ENCODE peak calls at places on chromosome 18, in eight cellular contexts. One of them, this sample, is unnamed. For H3K9me3, the result is how much of the 10 kb centered on the place peaks cover.

GRCh38 chr18:60017371-60017770 is 117.6 kb downstream of the PMAIP1 start:
- DNase-seq in adrenal gland: no peak
- DNase-seq in cardiac muscle cell: no peak
- DNase-seq in body of pancreas: no peak
- DNase-seq in MM.1S: no peak
- DNase-seq in neuronal stem cell: no peak
- DNase-seq in sigmoid colon: no peak
- DNase-seq in CD8-positive, alpha-beta T cell: no peak
- DNase-seq in this sample: no peak

GRCh38 chr18:777021-777420 is 35.0 kb downstream of the YES1 start:
- DNase-seq in adrenal gland: no peak
- DNase-seq in cardiac muscle cell: peak
- DNase-seq in body of pancreas: no peak
- DNase-seq in MM.1S: no peak
- DNase-seq in neuronal stem cell: no peak
- DNase-seq in sigmoid colon: no peak
- DNase-seq in CD8-positive, alpha-beta T cell: no peak
- DNase-seq in this sample: no peak

GRCh38 chr18:75041586-75041985 is 167.4 kb downstream of the PTGR3 start:
- DNase-seq in adrenal gland: no peak
- DNase-seq in cardiac muscle cell: peak
- DNase-seq in body of pancreas: no peak
- DNase-seq in MM.1S: no peak
- DNase-seq in neuronal stem cell: no peak
- DNase-seq in sigmoid colon: no peak
- DNase-seq in CD8-positive, alpha-beta T cell: no peak
- DNase-seq in this sample: no peak

GRCh38 chr18:62524443-62525200 is 1.8 kb downstream of the ZCCHC2 start:
- DNase-seq in adrenal gland: peak
- DNase-seq in cardiac muscle cell: peak
- DNase-seq in body of pancreas: peak
- DNase-seq in MM.1S: peak
- DNase-seq in neuronal stem cell: no peak
- DNase-seq in sigmoid colon: peak
- DNase-seq in CD8-positive, alpha-beta T cell: peak
- DNase-seq in this sample: peak

GRCh38 chr18:58845913-58846312 is 18.8 kb upstream of the ZNF532 start:
- DNase-seq in adrenal gland: no peak
- DNase-seq in cardiac muscle cell: no peak
- DNase-seq in body of pancreas: no peak
- DNase-seq in MM.1S: no peak
- DNase-seq in neuronal stem cell: no peak
- DNase-seq in sigmoid colon: no peak
- DNase-seq in CD8-positive, alpha-beta T cell: no peak
- DNase-seq in this sample: no peak

GRCh38 chr18:36688020-36688965 is 140.5 kb downstream of the TPGS2 start:
- DNase-seq in adrenal gland: peak
- DNase-seq in cardiac muscle cell: peak
- DNase-seq in body of pancreas: peak
- DNase-seq in MM.1S: peak
- DNase-seq in neuronal stem cell: peak
- DNase-seq in sigmoid colon: no peak
- DNase-seq in CD8-positive, alpha-beta T cell: no peak
- DNase-seq in this sample: no peak

GRCh38 chr18:67776929-67777328 is 260.4 kb upstream of the DSEL start:
- DNase-seq in adrenal gland: no peak
- DNase-seq in cardiac muscle cell: peak
- DNase-seq in body of pancreas: no peak
- DNase-seq in MM.1S: no peak
- DNase-seq in neuronal stem cell: no peak
- DNase-seq in sigmoid colon: no peak
- DNase-seq in CD8-positive, alpha-beta T cell: no peak
- DNase-seq in this sample: no peak

GRCh38 chr18:74268175-74268574 is 23.6 kb downstream of the CYB5A start:
- DNase-seq in adrenal gland: no peak
- DNase-seq in cardiac muscle cell: no peak
- DNase-seq in body of pancreas: no peak
- DNase-seq in MM.1S: no peak
- DNase-seq in neuronal stem cell: no peak
- DNase-seq in sigmoid colon: no peak
- DNase-seq in CD8-positive, alpha-beta T cell: no peak
- DNase-seq in this sample: no peak

GRCh38 chr18:48879008-48879431 is 71.7 kb downstream of the SMAD7 start:
- DNase-seq in adrenal gland: no peak
- DNase-seq in cardiac muscle cell: no peak
- DNase-seq in body of pancreas: peak
- DNase-seq in MM.1S: no peak
- DNase-seq in neuronal stem cell: no peak
- DNase-seq in sigmoid colon: peak
- DNase-seq in CD8-positive, alpha-beta T cell: no peak
- DNase-seq in this sample: no peak

GRCh38 chr18:48743046-48743445 is 204.2 kb downstream of the CTIF start:
- DNase-seq in adrenal gland: peak
- DNase-seq in cardiac muscle cell: peak
- DNase-seq in body of pancreas: no peak
- DNase-seq in MM.1S: no peak
- DNase-seq in neuronal stem cell: no peak
- DNase-seq in sigmoid colon: peak
- DNase-seq in CD8-positive, alpha-beta T cell: no peak
- DNase-seq in this sample: no peak

GRCh38 chr18:21112140-21112473 is 494 bp upstream of the ROCK1 start:
- DNase-seq in adrenal gland: no peak
- DNase-seq in cardiac muscle cell: no peak
- DNase-seq in body of pancreas: no peak
- DNase-seq in MM.1S: no peak
- DNase-seq in neuronal stem cell: no peak
- DNase-seq in sigmoid colon: no peak
- DNase-seq in CD8-positive, alpha-beta T cell: no peak
- DNase-seq in this sample: no peak

GRCh38 chr18:4068552-4069158 is 386.5 kb downstream of the DLGAP1 start:
- DNase-seq in adrenal gland: peak
- DNase-seq in cardiac muscle cell: peak
- DNase-seq in body of pancreas: peak
- DNase-seq in MM.1S: peak
- DNase-seq in neuronal stem cell: peak
- DNase-seq in sigmoid colon: no peak
- DNase-seq in CD8-positive, alpha-beta T cell: peak
- DNase-seq in this sample: peak

GRCh38 chr18:36441426-36441870 is 143.9 kb downstream of the FHOD3 start:
- DNase-seq in adrenal gland: no peak
- DNase-seq in cardiac muscle cell: peak
- DNase-seq in body of pancreas: no peak
- DNase-seq in MM.1S: no peak
- DNase-seq in neuronal stem cell: no peak
- DNase-seq in sigmoid colon: no peak
- DNase-seq in CD8-positive, alpha-beta T cell: no peak
- DNase-seq in this sample: no peak

GRCh38 chr18:304887-305529 is 37.2 kb upstream of the THOC1 start:
- DNase-seq in adrenal gland: no peak
- DNase-seq in cardiac muscle cell: no peak
- DNase-seq in body of pancreas: no peak
- DNase-seq in MM.1S: no peak
- DNase-seq in neuronal stem cell: no peak
- DNase-seq in sigmoid colon: no peak
- DNase-seq in CD8-positive, alpha-beta T cell: no peak
- DNase-seq in this sample: no peak

GRCh38 chr18:76363451-76364120 is 131.5 kb downstream of the ZNF516 start:
- DNase-seq in adrenal gland: no peak
- DNase-seq in cardiac muscle cell: peak
- DNase-seq in body of pancreas: no peak
- DNase-seq in MM.1S: no peak
- DNase-seq in neuronal stem cell: no peak
- DNase-seq in sigmoid colon: no peak
- DNase-seq in CD8-positive, alpha-beta T cell: no peak
- DNase-seq in this sample: no peak

GRCh38 chr18:75884728-75885127 is 457.2 kb upstream of the SMIM21 start:
- DNase-seq in adrenal gland: no peak
- DNase-seq in cardiac muscle cell: no peak
- DNase-seq in body of pancreas: no peak
- DNase-seq in MM.1S: peak
- DNase-seq in neuronal stem cell: no peak
- DNase-seq in sigmoid colon: no peak
- DNase-seq in CD8-positive, alpha-beta T cell: no peak
- DNase-seq in this sample: no peak

GRCh38 chr18:5197032-5197434 is at the start of gene AKAIN1:
- DNase-seq in adrenal gland: peak
- DNase-seq in cardiac muscle cell: peak
- DNase-seq in body of pancreas: peak
- DNase-seq in MM.1S: no peak
- DNase-seq in neuronal stem cell: peak
- DNase-seq in sigmoid colon: no peak
- DNase-seq in CD8-positive, alpha-beta T cell: no peak
- DNase-seq in this sample: no peak

GRCh38 chr18:9173770-9174233 is 37.2 kb downstream of the ANKRD12 start:
- DNase-seq in adrenal gland: no peak
- DNase-seq in cardiac muscle cell: no peak
- DNase-seq in body of pancreas: no peak
- DNase-seq in MM.1S: no peak
- DNase-seq in neuronal stem cell: no peak
- DNase-seq in sigmoid colon: no peak
- DNase-seq in CD8-positive, alpha-beta T cell: no peak
- DNase-seq in this sample: no peak

GRCh38 chr18:40037386-40037785 is 1917.6 kb upstream of the PIK3C3 start:
- DNase-seq in adrenal gland: no peak
- DNase-seq in cardiac muscle cell: no peak
- DNase-seq in body of pancreas: no peak
- DNase-seq in MM.1S: no peak
- DNase-seq in neuronal stem cell: no peak
- DNase-seq in sigmoid colon: no peak
- DNase-seq in CD8-positive, alpha-beta T cell: no peak
- DNase-seq in this sample: no peak

GRCh38 chr18:59029663-59030421 is 109.8 kb upstream of the SEC11C start:
- DNase-seq in adrenal gland: no peak
- DNase-seq in cardiac muscle cell: no peak
- DNase-seq in body of pancreas: no peak
- DNase-seq in MM.1S: no peak
- DNase-seq in neuronal stem cell: no peak
- DNase-seq in sigmoid colon: no peak
- DNase-seq in CD8-positive, alpha-beta T cell: no peak
- DNase-seq in this sample: no peak

GRCh38 chr18:36446059-36446458 is 148.5 kb downstream of the FHOD3 start:
- DNase-seq in adrenal gland: no peak
- DNase-seq in cardiac muscle cell: no peak
- DNase-seq in body of pancreas: no peak
- DNase-seq in MM.1S: no peak
- DNase-seq in neuronal stem cell: no peak
- DNase-seq in sigmoid colon: no peak
- DNase-seq in CD8-positive, alpha-beta T cell: no peak
- DNase-seq in this sample: no peak

GRCh38 chr18:14922031-14922430 is 174.1 kb downstream of the ANKRD30B start:
- DNase-seq in adrenal gland: no peak
- DNase-seq in cardiac muscle cell: no peak
- DNase-seq in body of pancreas: no peak
- DNase-seq in MM.1S: no peak
- DNase-seq in neuronal stem cell: no peak
- DNase-seq in sigmoid colon: no peak
- DNase-seq in CD8-positive, alpha-beta T cell: no peak
- DNase-seq in this sample: no peak
- H3K9me3 ChIP-seq in adrenal gland: under half
- H3K9me3 ChIP-seq in cardiac muscle cell: under half
- H3K9me3 ChIP-seq in body of pancreas: under half
- H3K9me3 ChIP-seq in MM.1S: under half
- H3K9me3 ChIP-seq in neuronal stem cell: under half
- H3K9me3 ChIP-seq in sigmoid colon: under half
- H3K9me3 ChIP-seq in CD8-positive, alpha-beta T cell: under half
- H3K9me3 ChIP-seq in this sample: under half

GRCh38 chr18:23207994-23208393 is 72.7 kb downstream of the CABLES1 start:
- DNase-seq in adrenal gland: no peak
- DNase-seq in cardiac muscle cell: no peak
- DNase-seq in body of pancreas: no peak
- DNase-seq in MM.1S: no peak
- DNase-seq in neuronal stem cell: no peak
- DNase-seq in sigmoid colon: no peak
- DNase-seq in CD8-positive, alpha-beta T cell: no peak
- DNase-seq in this sample: no peak

GRCh38 chr18:23209796-23210195 is 74.5 kb downstream of the CABLES1 start:
- DNase-seq in adrenal gland: no peak
- DNase-seq in cardiac muscle cell: no peak
- DNase-seq in body of pancreas: no peak
- DNase-seq in MM.1S: no peak
- DNase-seq in neuronal stem cell: no peak
- DNase-seq in sigmoid colon: no peak
- DNase-seq in CD8-positive, alpha-beta T cell: no peak
- DNase-seq in this sample: no peak

GRCh38 chr18:23209031-23209430 is 73.7 kb downstream of the CABLES1 start:
- DNase-seq in adrenal gland: no peak
- DNase-seq in cardiac muscle cell: no peak
- DNase-seq in body of pancreas: no peak
- DNase-seq in MM.1S: no peak
- DNase-seq in neuronal stem cell: no peak
- DNase-seq in sigmoid colon: no peak
- DNase-seq in CD8-positive, alpha-beta T cell: no peak
- DNase-seq in this sample: no peak

GRCh38 chr18:23207191-23207955 is 72.1 kb downstream of the CABLES1 start:
- DNase-seq in adrenal gland: no peak
- DNase-seq in cardiac muscle cell: no peak
- DNase-seq in body of pancreas: no peak
- DNase-seq in MM.1S: no peak
- DNase-seq in neuronal stem cell: no peak
- DNase-seq in sigmoid colon: no peak
- DNase-seq in CD8-positive, alpha-beta T cell: no peak
- DNase-seq in this sample: no peak

GRCh38 chr18:23208600-23208999 is 73.3 kb downstream of the CABLES1 start:
- DNase-seq in adrenal gland: no peak
- DNase-seq in cardiac muscle cell: no peak
- DNase-seq in body of pancreas: no peak
- DNase-seq in MM.1S: no peak
- DNase-seq in neuronal stem cell: no peak
- DNase-seq in sigmoid colon: no peak
- DNase-seq in CD8-positive, alpha-beta T cell: no peak
- DNase-seq in this sample: no peak
- H3K9me3 ChIP-seq in adrenal gland: under half
- H3K9me3 ChIP-seq in cardiac muscle cell: under half
- H3K9me3 ChIP-seq in body of pancreas: under half
- H3K9me3 ChIP-seq in MM.1S: under half
- H3K9me3 ChIP-seq in neuronal stem cell: under half
- H3K9me3 ChIP-seq in sigmoid colon: under half
- H3K9me3 ChIP-seq in CD8-positive, alpha-beta T cell: under half
- H3K9me3 ChIP-seq in this sample: under half

DNA sequence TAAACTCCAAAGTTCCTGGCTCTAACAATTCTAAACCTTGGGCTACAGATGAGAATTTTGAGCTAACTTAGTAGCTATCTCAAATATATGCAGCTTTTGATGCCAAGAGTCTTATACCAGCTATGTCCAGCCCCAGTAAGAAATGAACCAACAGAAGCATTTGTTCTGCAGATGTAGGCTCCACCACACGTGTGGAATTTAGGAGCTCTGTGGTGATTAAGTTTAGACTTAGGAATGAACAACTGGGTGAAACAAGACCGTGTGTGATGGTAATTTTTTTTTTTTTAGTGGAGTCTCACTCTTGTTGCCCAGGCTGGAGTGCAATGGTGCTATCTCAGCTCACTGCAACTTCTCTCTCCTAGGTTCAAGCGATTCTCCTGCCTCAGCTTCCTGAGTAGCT is 179.7 kb downstream of the ANKRD30B start:
- DNase-seq in adrenal gland: no peak
- DNase-seq in cardiac muscle cell: no peak
- DNase-seq in body of pancreas: no peak
- DNase-seq in MM.1S: no peak
- DNase-seq in neuronal stem cell: no peak
- DNase-seq in sigmoid colon: no peak
- DNase-seq in CD8-positive, alpha-beta T cell: no peak
- DNase-seq in this sample: no peak
- H3K9me3 ChIP-seq in adrenal gland: under half
- H3K9me3 ChIP-seq in cardiac muscle cell: under half
- H3K9me3 ChIP-seq in body of pancreas: under half
- H3K9me3 ChIP-seq in MM.1S: under half
- H3K9me3 ChIP-seq in neuronal stem cell: under half
- H3K9me3 ChIP-seq in sigmoid colon: under half
- H3K9me3 ChIP-seq in CD8-positive, alpha-beta T cell: under half
- H3K9me3 ChIP-seq in this sample: under half

GRCh38 chr18:50666536-50666935 is 106.6 kb downstream of the MAPK4 start:
- DNase-seq in adrenal gland: no peak
- DNase-seq in cardiac muscle cell: no peak
- DNase-seq in body of pancreas: no peak
- DNase-seq in MM.1S: no peak
- DNase-seq in neuronal stem cell: no peak
- DNase-seq in sigmoid colon: no peak
- DNase-seq in CD8-positive, alpha-beta T cell: no peak
- DNase-seq in this sample: no peak
- H3K9me3 ChIP-seq in adrenal gland: under half
- H3K9me3 ChIP-seq in cardiac muscle cell: under half
- H3K9me3 ChIP-seq in body of pancreas: under half
- H3K9me3 ChIP-seq in MM.1S: under half
- H3K9me3 ChIP-seq in neuronal stem cell: under half
- H3K9me3 ChIP-seq in sigmoid colon: under half
- H3K9me3 ChIP-seq in CD8-positive, alpha-beta T cell: under half
- H3K9me3 ChIP-seq in this sample: under half

This sample was measured in T-helper 17 cell.